ENCODE peak calls at places on chromosomes 7 and 10, in six cellular contexts. U is AG04450, G is gastrocnemius medialis, E is body of pancreas, H is psoas muscle, C is upper lobe of right lung. Y is an unnamed sample.

GRCh38 chr7:92200791-92201190 is 21.8 kb upstream of the LRRD1 start:
- DNase-seq in U (no peak), G (no peak), E (no peak), H (no peak), C (no peak), Y (no peak)

GRCh38 chr7:107173691-107174406 is 5.0 kb downstream of the HBP1 start:
- DNase-seq in U (no peak), G (no peak), E (no peak), H (no peak), C (no peak), Y (no peak)

GRCh38 chr10:84026821-84027257 is 112.5 kb upstream of the GHITM start:
- DNase-seq in U (no peak), G (no peak), E (peak; percentile 12), H (no peak), C (no peak), Y (no peak)

GRCh38 chr7:104431930-104432329 is 103.5 kb downstream of the LHFPL3 start:
- DNase-seq in U (no peak), G (no peak), E (no peak), H (no peak), C (no peak), Y (no peak)

GRCh38 chr10:129964611-129965417 is 740 bp upstream of the EBF3 start:
- DNase-seq in U (no peak), G (no peak), E (no peak), H (peak; percentile 73), C (no peak), Y (no peak)

GRCh38 chr10:59033622-59034021 is 142.8 kb upstream of the PHYHIPL start:
- DNase-seq in U (no peak), G (no peak), E (peak; percentile 25), H (no peak), C (no peak), Y (no peak)

GRCh38 chr10:71621783-71622526 is 97.6 kb downstream of the C10orf105 start:
- DNase-seq in U (no peak), G (no peak), E (peak; percentile 24), H (no peak), C (no peak), Y (no peak)

GRCh38 chr7:47351233-47352154 is 230.4 kb downstream of the TNS3 start:
- DNase-seq in U (no peak), G (no peak), E (peak; percentile 9), H (no peak), C (peak; percentile 58), Y (no peak)

GRCh38 chr7:46152671-46153070 is 231.6 kb upstream of the IGFBP3 start:
- DNase-seq in U (no peak), G (no peak), E (no peak), H (no peak), C (no peak), Y (no peak)

GRCh38 chr7:151382079-151382885 is 27.6 kb downstream of the WDR86 start:
- DNase-seq in U (no peak), G (no peak), E (no peak), H (no peak), C (peak; percentile 49), Y (no peak)

GRCh38 chr7:106767073-106767472 is 98.0 kb upstream of the PIK3CG start:
- DNase-seq in U (no peak), G (no peak), E (no peak), H (no peak), C (no peak), Y (no peak)

GRCh38 chr10:5843814-5844705 is 30.8 kb upstream of the GDI2 start:
- DNase-seq in U (no peak), G (no peak), E (no peak), H (no peak), C (no peak), Y (no peak)

GRCh38 chr7:256461-256940 is 33.5 kb upstream of the FOXL3 start:
- DNase-seq in U (no peak), G (no peak), E (no peak), H (peak; percentile 38), C (peak; percentile 62), Y (no peak)

GRCh38 chr7:256981-257646 is 32.9 kb upstream of the FOXL3 start:
- DNase-seq in U (no peak), G (no peak), E (no peak), H (peak; percentile 40), C (peak; percentile 55), Y (no peak)

GRCh38 chr7:255038-255435 is 34.9 kb upstream of the FOXL3 start:
- DNase-seq in U (no peak), G (no peak), E (no peak), H (peak; percentile 28), C (no peak), Y (no peak)

GRCh38 chr7:254337-255037 is 35.5 kb upstream of the FOXL3 start:
- DNase-seq in U (no peak), G (no peak), E (no peak), H (peak; percentile 40), C (no peak), Y (no peak)

GRCh38 chr7:255721-256361 is 34.1 kb upstream of the FOXL3 start:
- DNase-seq in U (no peak), G (no peak), E (no peak), H (peak; percentile 52), C (no peak), Y (no peak)
- H3K9me3 ChIP-seq in U (peaks cover 82% of the 10 kb centered on the region), G (no peaks in the 10 kb centered on the region), E (no peaks in the 10 kb centered on the region), H (no peaks in the 10 kb centered on the region), C (no peaks in the 10 kb centered on the region), Y (no peaks in the 10 kb centered on the region)

GRCh38 chr7:101857358-101857794 is 40.0 kb downstream of the CUX1 start:
- DNase-seq in U (no peak), G (no peak), E (no peak), H (no peak), C (no peak), Y (no peak)
- H3K4me3 ChIP-seq in U (no peak overlapping the region), G (peak overlapping the region; percentile 43), E (no peak overlapping the region), H (peak overlapping the region; percentile 48), C (peak overlapping the region; percentile 45), Y (peak overlapping the region; percentile 41)

DNA sequence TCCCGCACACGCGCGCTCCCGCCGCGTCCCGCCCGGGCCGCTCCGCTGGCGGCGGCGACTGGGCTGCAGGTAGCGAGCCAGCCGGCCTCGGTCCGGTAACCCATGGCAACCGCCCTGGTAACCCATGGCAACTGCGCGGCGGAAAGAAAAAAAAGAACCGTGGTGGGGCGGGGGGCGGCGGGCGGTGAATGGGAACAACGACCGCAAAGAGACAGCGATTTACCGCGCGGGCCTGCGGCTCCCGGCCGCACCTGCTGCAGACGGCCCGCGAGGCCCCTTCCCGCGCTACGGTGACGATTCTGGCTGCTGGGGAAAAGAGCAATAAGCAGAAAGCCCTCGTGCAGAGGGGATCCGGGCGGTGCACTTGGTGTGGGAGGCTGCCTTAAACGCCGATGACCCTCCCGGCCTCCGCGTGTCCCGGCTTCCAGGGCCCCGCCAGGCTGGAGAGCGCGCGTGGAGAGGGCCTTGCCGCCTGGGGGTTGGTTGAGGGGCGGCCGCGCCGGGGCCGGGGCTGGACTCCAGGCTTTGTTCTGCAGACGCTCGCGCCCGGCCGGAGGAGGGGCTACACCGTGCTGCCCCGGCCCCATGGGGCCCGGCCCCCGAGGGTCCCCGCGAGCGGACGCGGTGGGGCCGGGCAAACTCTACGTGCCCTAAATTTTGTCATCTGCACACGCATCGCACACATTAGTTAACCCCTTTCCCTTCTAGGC is 84.7 kb downstream of the SNX10 start:
- DNase-seq in U (no peak), G (no peak), E (peak; percentile 77), H (peak; percentile 60), C (peak; percentile 73), Y (no peak)
- H3K27ac ChIP-seq in U (no peak overlapping the region), G (no peak overlapping the region), E (peak overlapping the region; percentile 91), H (no peak overlapping the region), C (peak overlapping the region; percentile 80), Y (no peak overlapping the region)

GRCh38 chr10:43411536-43411935 is 2.5 kb upstream of the HNRNPF start:
- DNase-seq in U (no peak), G (no peak), E (no peak), H (no peak), C (no peak), Y (no peak)

GRCh38 chr10:43408331-43408709 is 666 bp downstream of the HNRNPF start:
- DNase-seq in U (no peak), G (no peak), E (no peak), H (peak; percentile 58), C (no peak), Y (no peak)

GRCh38 chr10:43409385-43410109 is 561 bp upstream of the HNRNPF start:
- DNase-seq in U (no peak), G (no peak), E (no peak), H (peak; percentile 62), C (peak; percentile 84), Y (no peak)

GRCh38 chr10:43408710-43409384 is at the start of gene HNRNPF:
- DNase-seq in U (peak; percentile 81), G (peak; percentile 85), E (peak; percentile 94), H (peak; percentile 97), C (peak; percentile 98), Y (peak; percentile 75)

GRCh38 chr10:43410345-43410744 is 1.4 kb upstream of the HNRNPF start:
- DNase-seq in U (no peak), G (no peak), E (no peak), H (no peak), C (no peak), Y (no peak)
- H3K9me3 ChIP-seq in U (no peaks in the 10 kb centered on the region), G (no peaks in the 10 kb centered on the region), E (no peaks in the 10 kb centered on the region), H (no peaks in the 10 kb centered on the region), C (no peaks in the 10 kb centered on the region), Y (no peaks in the 10 kb centered on the region)

GRCh38 chr7:100169147-100169850 is 882 bp upstream of the GAL3ST4 start:
- DNase-seq in U (no peak), G (no peak), E (no peak), H (peak; percentile 30), C (peak; percentile 23), Y (no peak)

GRCh38 chr7:100167912-100168323 is 499 bp downstream of the GAL3ST4 start:
- DNase-seq in U (no peak), G (no peak), E (no peak), H (peak; percentile 28), C (peak; percentile 61), Y (no peak)

GRCh38 chr7:100166317-100166940 is 2.0 kb downstream of the GAL3ST4 start:
- DNase-seq in U (no peak), G (no peak), E (no peak), H (peak; percentile 48), C (peak; percentile 53), Y (no peak)

GRCh38 chr7:100170111-100170897 is 1.9 kb upstream of the GAL3ST4 start:
- DNase-seq in U (no peak), G (no peak), E (no peak), H (peak; percentile 26), C (peak; percentile 48), Y (no peak)

DNA sequence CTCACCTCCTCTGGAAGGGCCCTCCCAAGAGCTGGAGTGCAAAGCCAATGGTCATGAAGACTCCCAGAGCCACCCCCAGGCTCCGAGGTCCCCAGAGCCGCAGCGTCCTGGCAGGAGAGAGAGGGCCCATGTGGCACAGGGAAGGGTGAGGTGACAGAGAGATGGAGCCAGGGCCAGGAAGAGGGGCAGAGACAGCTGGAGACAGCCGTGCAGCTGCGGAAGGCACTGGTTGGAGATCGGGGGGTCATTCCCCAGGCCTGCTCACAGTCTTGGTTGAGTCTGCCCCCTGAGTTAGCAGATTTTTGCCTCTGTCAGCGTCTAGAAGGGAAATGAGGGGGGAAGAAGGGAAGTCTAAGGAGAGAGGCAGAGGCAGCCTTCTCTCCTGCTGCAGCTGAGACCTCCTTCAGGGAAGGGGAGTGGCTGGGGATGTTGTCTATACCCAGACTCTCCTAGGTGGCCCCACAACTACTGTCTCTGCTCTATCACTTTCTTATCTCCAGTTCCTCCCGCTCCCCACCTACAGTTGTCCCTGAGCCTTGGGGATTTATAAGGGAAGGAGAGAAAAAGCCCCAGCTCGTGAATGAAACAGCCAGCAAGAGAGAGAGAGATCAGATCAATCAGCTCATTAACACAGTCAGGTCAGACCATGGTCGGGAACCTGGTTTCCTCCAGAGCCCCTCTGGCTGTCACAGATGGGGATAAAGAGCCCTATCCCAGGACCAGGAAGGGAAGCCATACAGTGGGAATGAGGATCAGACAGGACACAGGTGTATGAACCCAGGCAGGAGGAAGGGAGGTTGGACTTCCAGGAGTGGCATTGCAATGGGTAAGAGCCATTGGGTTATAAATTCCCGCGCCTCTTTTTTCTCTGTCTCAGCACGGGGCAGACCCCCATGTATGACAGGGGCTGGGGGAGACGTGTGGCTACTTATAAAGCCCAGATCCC is 1.2 kb downstream of the GAL3ST4 start:
- DNase-seq in U (no peak), G (no peak), E (no peak), H (peak; percentile 20), C (peak; percentile 61), Y (no peak)
- H3K4me3 ChIP-seq in U (peak overlapping the region; percentile 63), G (no peak overlapping the region), E (no peak overlapping the region), H (no peak overlapping the region), C (peak overlapping the region; percentile 53), Y (peak overlapping the region; percentile 60)